ENCODE peak calls at places on chromosome 21, in six cellular contexts. F is HFFc6; O is GM03348; E is T-helper 2 cell treated with Interferon-gamma antibody and Interleukin-4, amounts not matched to agents 5 μg/mL and 100 μg/mL, for 36 hours; I is activated CD4-positive, alpha-beta T cell treated with anti-CD3 and anti-CD28 coated beads, Interleukin-2, amount 50 U/mL, for 1 hour; U is brain microvascular endothelial cell. G is an unnamed sample.

GRCh38 chr21:45309541-45310381 is 22.1 kb upstream of the POFUT2 start:
- DNase-seq in F (no peak), I (no peak), U (no peak), O (no peak), E (no peak), G (no peak)

GRCh38 chr21:39180429-39181019 is 2.7 kb downstream of the PSMG1 start:
- DNase-seq in F (peak; percentile 13), O (no peak), E (no peak), U (no peak), I (no peak), G (no peak)

GRCh38 chr21:41360072-41360821 is 1.6 kb upstream of the MX2 start:
- DNase-seq in O (peak; percentile 66), F (no peak), U (no peak), E (no peak), I (no peak), G (peak; percentile 54)

GRCh38 chr21:44883250-44883649 is 9.8 kb upstream of the PTTG1IP start:
- DNase-seq in O (no peak), F (no peak), E (no peak), U (no peak), I (no peak), G (no peak)

GRCh38 chr21:29145354-29145782 is 14.9 kb downstream of the MAP3K7CL start:
- DNase-seq in O (peak; percentile 69), E (no peak), U (peak; percentile 83), F (peak; percentile 90), I (no peak), G (peak; percentile 57)

GRCh38 chr21:44930543-44930981 is 9.3 kb upstream of the SLX9 start:
- DNase-seq in F (no peak), U (no peak), I (peak; percentile 67), E (no peak), O (peak; percentile 53), G (no peak)

GRCh38 chr21:33202464-33203363 is 27.0 kb upstream of the IFNAR2 start:
- DNase-seq in F (no peak), O (no peak), E (no peak), I (no peak), U (no peak), G (no peak)

GRCh38 chr21:32237021-32237420 is 41.8 kb downstream of the MIS18A start:
- DNase-seq in U (no peak), I (no peak), O (no peak), F (no peak), E (no peak), G (no peak)

GRCh38 chr21:39141502-39141901 is 41.7 kb downstream of the PSMG1 start:
- DNase-seq in U (no peak), O (peak; percentile 63), F (no peak), E (no peak), I (no peak), G (no peak)

GRCh38 chr21:40136571-40136970 is 269.3 kb downstream of the PCP4 start:
- DNase-seq in E (no peak), U (no peak), I (no peak), O (no peak), F (no peak), G (no peak)

GRCh38 chr21:43782741-43783700 is 6.4 kb upstream of the RRP1 start:
- DNase-seq in E (no peak), U (no peak), O (no peak), I (no peak), F (no peak), G (no peak)

GRCh38 chr21:40769231-40769630 is 77.7 kb downstream of the DSCAM start:
- DNase-seq in U (no peak), I (no peak), E (no peak), O (no peak), F (no peak), G (no peak)

GRCh38 chr21:46557469-46557868 is 47.4 kb downstream of the S100B start:
- DNase-seq in F (no peak), U (no peak), I (no peak), E (no peak), O (no peak), G (no peak)

GRCh38 chr21:28431022-28431421 is 561.7 kb downstream of the LTN1 start:
- DNase-seq in U (peak; percentile 42), O (no peak), E (no peak), F (peak; percentile 20), I (no peak), G (no peak)

GRCh38 chr21:15224346-15225086 is 159.7 kb upstream of the NRIP1 start:
- DNase-seq in E (no peak), I (no peak), U (peak; percentile 90), F (peak; percentile 88), O (peak; percentile 51), G (peak; percentile 29)

GRCh38 chr21:43640437-43640836 is 18.9 kb downstream of the HSF2BP start:
- DNase-seq in U (no peak), F (no peak), O (no peak), E (no peak), I (no peak), G (no peak)

GRCh38 chr21:39562791-39563770 is 49.7 kb upstream of the B3GALT5 start:
- DNase-seq in F (no peak), I (no peak), O (no peak), U (no peak), E (no peak), G (no peak)

GRCh38 chr21:44089001-44089911 is 17.9 kb upstream of the PWP2 start:
- DNase-seq in I (peak; percentile 54), E (peak; percentile 8), F (no peak), U (no peak), O (no peak), G (no peak)

GRCh38 chr21:41985662-41986416 is 24.3 kb downstream of the ZBTB21 start:
- DNase-seq in I (no peak), E (no peak), O (no peak), F (no peak), U (no peak), G (no peak)

GRCh38 chr21:46100426-46100825 is 2.5 kb downstream of the COL6A2 start:
- DNase-seq in I (no peak), U (no peak), F (peak; percentile 55), E (peak; percentile 1), O (peak; percentile 62), G (peak; percentile 55)

GRCh38 chr21:18030248-18030647 is 211.1 kb upstream of the C21orf91 start:
- DNase-seq in O (no peak), I (no peak), U (no peak), F (no peak), E (no peak), G (no peak)

GRCh38 chr21:34989337-34990151 is 59.6 kb downstream of the RUNX1 start:
- DNase-seq in U (no peak), F (no peak), I (no peak), O (no peak), E (peak; percentile 81), G (no peak)

GRCh38 chr21:15098908-15099307 is 34.1 kb upstream of the NRIP1 start:
- DNase-seq in I (no peak), E (no peak), O (no peak), U (no peak), F (no peak), G (no peak)

GRCh38 chr21:39662411-39662953 is 49.7 kb downstream of the B3GALT5 start:
- DNase-seq in I (no peak), E (no peak), O (no peak), F (no peak), U (no peak), G (no peak)

GRCh38 chr21:38989745-38990423 is 184.2 kb downstream of the ETS2 start:
- DNase-seq in U (peak; percentile 85), I (no peak), E (no peak), F (peak; percentile 39), O (peak; percentile 47), G (peak; percentile 69)